ENCODE peak calls at places on chromosomes 4 and X, in four cellular contexts. I is GM06990, J is A549, C is pancreas. H is an unnamed sample.

GRCh38 chrX:1933964-1934363 is 319.1 kb downstream of the ASMT start:
- DNase-seq in C (no peak), I (no peak), J (no peak), H (no peak)

GRCh38 chrX:113868169-113868568 is 715.7 kb upstream of the HTR2C start:
- DNase-seq in I (no peak), J (no peak), C (no peak), H (peak)

GRCh38 chr4:2255501-2256155 is 6.3 kb downstream of the MXD4 start:
- DNase-seq in I (peak), C (peak), J (no peak), H (no peak)

GRCh38 chr4:793109-793861 is 32.6 kb downstream of the CPLX1 start:
- DNase-seq in C (no peak), J (no peak), I (no peak), H (no peak)

GRCh38 chr4:68167706-68168105 is 38.0 kb upstream of the TMPRSS11F start:
- DNase-seq in C (no peak), J (no peak), I (no peak), H (no peak)

GRCh38 chr4:80017125-80017854 is 55.7 kb downstream of the ANTXR2 start:
- DNase-seq in J (no peak), I (no peak), C (no peak), H (peak)

GRCh38 chr4:177214935-177215334 is 94.7 kb upstream of the NEIL3 start:
- DNase-seq in I (no peak), J (no peak), C (no peak), H (no peak)

GRCh38 chr4:54898941-54899340 is 226.5 kb downstream of the KDR start:
- DNase-seq in I (no peak), C (no peak), J (no peak), H (no peak)

GRCh38 chr4:172055046-172055445 is 241.8 kb downstream of the GALNTL6 start:
- DNase-seq in J (no peak), I (peak), C (no peak), H (peak)

GRCh38 chr4:139607302-139608060 is 51.5 kb upstream of the SETD7 start:
- DNase-seq in I (no peak), J (no peak), C (no peak), H (no peak)

GRCh38 chrX:54807524-54808108 is at the start of gene MAGED2:
- DNase-seq in C (peak), J (no peak), I (no peak), H (no peak)

GRCh38 chr4:156193800-156194199 is 240.1 kb upstream of the CTSO start:
- DNase-seq in I (no peak), C (peak), J (no peak), H (no peak)

DNA sequence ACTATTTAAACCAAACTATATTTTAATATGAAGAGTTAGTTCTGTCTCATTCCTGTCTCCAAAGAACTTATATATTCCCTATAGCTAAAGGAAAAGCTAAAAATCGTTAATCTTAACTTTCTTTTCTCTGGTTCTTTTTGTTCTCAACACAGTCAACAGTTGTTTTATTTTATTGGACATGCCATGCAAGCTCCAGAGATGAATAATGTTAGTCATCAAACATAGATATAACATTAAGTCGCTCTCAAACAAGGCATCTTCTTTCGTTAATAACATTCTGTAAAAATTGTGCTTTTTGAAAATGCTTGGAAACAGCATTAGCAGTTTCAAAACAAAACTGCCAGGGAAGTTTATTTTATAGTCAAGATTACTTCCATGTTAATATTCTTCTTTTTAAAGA is 117.9 kb upstream of the GPM6A start:
- DNase-seq in C (no peak), J (no peak), I (no peak), H (no peak)
- H3K4me3 ChIP-seq in C (no peak), J (no peak), I (no peak), H (no peak)

DNA sequence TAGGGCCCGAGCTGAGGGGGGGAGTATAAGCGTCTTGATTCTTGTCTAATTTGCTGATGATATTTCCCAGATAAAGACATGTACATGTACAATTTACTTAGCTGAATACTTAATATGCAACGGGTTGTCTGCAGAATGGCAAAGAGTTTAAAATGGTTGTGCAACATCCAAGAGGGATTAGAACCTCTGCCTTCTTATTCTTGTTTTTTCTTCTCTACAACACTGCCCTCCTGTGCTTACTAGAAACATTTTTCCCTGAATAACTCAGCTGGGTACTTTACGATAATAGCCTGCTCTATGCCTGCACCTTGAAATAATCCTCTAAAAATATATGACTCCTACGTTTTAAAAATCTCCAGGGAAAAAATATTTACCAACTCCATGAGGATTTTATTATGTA is 41.8 kb downstream of the INTS12 start:
- DNase-seq in I (no peak), J (peak), C (no peak), H (peak)
- TF ChIP-seq CTCF in I (peak), J (peak), C (no peak), H (peak)

DNA sequence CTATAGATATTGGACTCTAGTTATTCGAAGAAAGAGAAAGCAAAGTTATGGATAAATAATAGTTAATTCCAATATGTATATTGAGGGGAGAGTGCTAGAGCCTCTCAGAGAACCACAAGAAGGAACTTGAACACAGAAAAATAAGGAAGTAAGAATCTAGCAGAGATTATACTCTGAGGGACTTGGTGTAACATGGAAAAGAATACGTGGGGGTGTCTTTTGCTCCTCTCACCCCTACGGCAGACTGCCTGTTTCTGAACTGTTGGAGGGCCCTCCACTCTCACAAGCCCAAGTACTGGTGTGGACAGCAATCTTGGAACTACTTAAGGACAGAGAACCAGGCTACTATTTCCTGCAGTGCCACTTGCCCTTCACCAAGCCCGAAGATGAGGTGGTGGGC is 1174.4 kb upstream of the PCDH10 start:
- DNase-seq in J (no peak), I (no peak), C (no peak), H (no peak)
- H3K4me3 ChIP-seq in J (no peak), I (no peak), C (no peak), H (no peak)

DNA sequence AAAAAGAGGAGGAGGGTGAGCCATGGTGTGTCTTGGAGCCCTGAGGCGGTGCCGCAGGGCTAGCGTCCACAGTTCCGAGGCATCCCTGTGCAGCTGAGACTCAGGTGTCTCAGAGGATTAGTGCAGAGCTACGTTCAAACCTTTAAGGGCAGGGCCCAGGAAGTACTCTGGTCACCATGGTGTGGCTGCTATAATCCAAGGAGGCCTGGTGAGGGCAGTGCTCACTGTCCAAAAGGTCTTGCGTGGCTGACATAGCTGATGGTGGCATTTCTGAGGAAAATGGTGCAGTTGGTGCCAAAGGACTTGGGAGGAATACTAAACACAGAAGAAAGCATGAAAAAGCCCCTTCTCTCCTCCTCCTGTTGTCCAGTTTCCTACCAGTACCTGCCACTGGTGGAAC is 146.9 kb downstream of the DCHS2 start:
- DNase-seq in J (peak), C (no peak), I (no peak), H (peak)
- TF ChIP-seq CTCF in J (no peak), C (no peak), I (peak), H (peak)

DNA sequence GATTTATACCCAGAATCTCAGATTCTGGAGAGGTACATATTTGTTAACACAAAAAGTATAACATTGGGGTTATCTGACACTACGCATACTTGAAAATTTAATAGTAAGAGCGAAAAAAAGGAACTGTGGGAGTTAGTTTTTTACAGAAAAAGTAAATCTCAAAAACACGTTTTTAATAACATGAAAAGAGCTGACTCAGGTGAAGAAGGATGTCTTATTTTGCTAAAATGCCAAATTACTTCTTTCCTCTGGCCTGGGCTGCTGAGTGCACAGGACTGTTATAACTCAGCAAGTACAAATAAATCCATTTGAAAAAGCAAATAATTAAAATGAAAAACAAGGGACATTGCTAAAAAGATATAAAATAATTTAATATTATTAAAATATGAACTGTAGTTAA is 1322.9 kb downstream of the ARAP2 start:
- DNase-seq in C (no peak), I (no peak), J (no peak), H (no peak)
- H3K4me3 ChIP-seq in C (no peak), I (no peak), J (no peak), H (no peak)

GRCh38 chr4:173990126-173990878 is 293.2 kb downstream of the FBXO8 start:
- DNase-seq in J (peak), I (no peak), C (no peak), H (peak)
- TF ChIP-seq CTCF in J (peak), I (peak), C (no peak), H (peak)

GRCh38 chrX:150371877-150372276 is 8.8 kb downstream of the MAMLD1 start:
- DNase-seq in J (no peak), C (no peak), I (no peak), H (no peak)
- H3K4me3 ChIP-seq in J (no peak), C (no peak), I (no peak), H (no peak)

H was measured in GM12865.